ENCODE peak calls at places on chromosomes 6 and 20, in eight cellular contexts. Q, C, Z, P, X, B, I and O are unnamed samples.

GRCh38 chr6:138609801-138610430 is 110.6 kb upstream of the NHSL1 start:
- DNase-seq in Q (no peak), C (no peak), Z (no peak), P (no peak), X (peak; percentile 64), B (no peak), I (no peak), O (no peak)

GRCh38 chr6:136586295-136586694 is 36.1 kb upstream of the MAP7 start:
- DNase-seq in Q (no peak), C (no peak), Z (peak; percentile 28), P (no peak), X (no peak), B (no peak), I (no peak), O (no peak)

GRCh38 chr6:12138377-12138776 is 126.3 kb downstream of the HIVEP1 start:
- DNase-seq in Q (no peak), C (no peak), Z (no peak), P (no peak), X (peak; percentile 16), B (no peak), I (no peak), O (no peak)

GRCh38 chr20:59221049-59221748 is 57.6 kb downstream of the ZNF831 start:
- DNase-seq in Q (no peak), C (no peak), Z (peak; percentile 27), P (no peak), X (peak; percentile 13), B (no peak), I (no peak), O (no peak)

GRCh38 chr6:54991761-54992330 is 145.3 kb downstream of the FAM83B start:
- DNase-seq in Q (no peak), C (no peak), Z (no peak), P (no peak), X (no peak), B (no peak), I (no peak), O (no peak)

GRCh38 chr6:84625510-84625909 is 138.9 kb downstream of the TBX18 start:
- DNase-seq in Q (no peak), C (no peak), Z (no peak), P (no peak), X (no peak), B (no peak), I (no peak), O (no peak)

GRCh38 chr6:35147101-35147885 is 6.2 kb upstream of the TCP11 start:
- DNase-seq in Q (no peak), C (no peak), Z (no peak), P (no peak), X (no peak), B (no peak), I (no peak), O (no peak)

GRCh38 chr20:61929561-61929960 is 136.1 kb downstream of the TAF4 start:
- DNase-seq in Q (no peak), C (no peak), Z (no peak), P (no peak), X (no peak), B (no peak), I (no peak), O (no peak)

GRCh38 chr20:57772349-57772964 is 62.6 kb upstream of the PMEPA1 start:
- DNase-seq in Q (peak; percentile 27), C (no peak), Z (peak; percentile 98), P (no peak), X (no peak), B (no peak), I (peak; percentile 46), O (no peak)

GRCh38 chr20:57070296-57070695 is 196.1 kb downstream of the BMP7 start:
- DNase-seq in Q (no peak), C (no peak), Z (no peak), P (no peak), X (no peak), B (no peak), I (no peak), O (no peak)

GRCh38 chr6:70325009-70325408 is 22.1 kb upstream of the COL9A1 start:
- DNase-seq in Q (no peak), C (no peak), Z (no peak), P (no peak), X (no peak), B (no peak), I (no peak), O (no peak)

GRCh38 chr6:44486002-44486421 is 98.5 kb downstream of the CDC5L start:
- DNase-seq in Q (no peak), C (no peak), Z (no peak), P (no peak), X (no peak), B (no peak), I (no peak), O (no peak)

GRCh38 chr6:37794825-37795224 is 24.7 kb upstream of the ZFAND3 start:
- DNase-seq in Q (no peak), C (no peak), Z (no peak), P (no peak), X (no peak), B (no peak), I (no peak), O (no peak)

DNA sequence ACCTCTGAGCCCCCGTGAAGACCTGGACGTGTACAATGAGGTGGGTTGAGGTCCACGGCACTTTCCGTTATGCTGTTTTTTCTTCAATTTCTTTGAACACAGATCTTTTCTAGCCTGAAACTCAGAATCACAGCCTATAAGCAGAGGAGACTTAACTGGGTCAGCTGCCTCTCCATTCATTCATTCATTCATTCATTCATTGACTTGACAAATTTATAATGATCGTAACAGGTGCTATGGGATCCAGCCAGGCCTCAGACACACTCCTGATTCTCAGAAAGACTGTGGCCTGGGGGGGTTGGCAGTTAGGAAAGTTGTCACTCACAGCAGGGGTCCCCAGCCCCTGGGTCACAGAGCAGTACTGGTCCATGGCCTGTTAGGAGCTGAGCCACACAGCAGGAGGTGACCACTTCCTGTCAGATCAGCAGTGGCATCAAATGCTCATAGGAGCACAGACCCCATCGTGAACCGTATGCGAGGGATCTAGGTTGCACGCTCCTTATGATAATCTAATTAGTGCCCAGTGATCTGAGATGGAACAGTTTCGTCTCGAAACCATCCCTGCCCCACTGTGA is 38.6 kb upstream of the IRF4 start:
- DNase-seq in Q (no peak), C (no peak), Z (no peak), P (no peak), X (no peak), B (no peak), I (peak; percentile 90), O (no peak)
- TF ChIP-seq MAX in Q (no peak), C (no peak), Z (no peak), P (no peak), X (no peak), B (no peak), I (no peak), O (no peak)

DNA sequence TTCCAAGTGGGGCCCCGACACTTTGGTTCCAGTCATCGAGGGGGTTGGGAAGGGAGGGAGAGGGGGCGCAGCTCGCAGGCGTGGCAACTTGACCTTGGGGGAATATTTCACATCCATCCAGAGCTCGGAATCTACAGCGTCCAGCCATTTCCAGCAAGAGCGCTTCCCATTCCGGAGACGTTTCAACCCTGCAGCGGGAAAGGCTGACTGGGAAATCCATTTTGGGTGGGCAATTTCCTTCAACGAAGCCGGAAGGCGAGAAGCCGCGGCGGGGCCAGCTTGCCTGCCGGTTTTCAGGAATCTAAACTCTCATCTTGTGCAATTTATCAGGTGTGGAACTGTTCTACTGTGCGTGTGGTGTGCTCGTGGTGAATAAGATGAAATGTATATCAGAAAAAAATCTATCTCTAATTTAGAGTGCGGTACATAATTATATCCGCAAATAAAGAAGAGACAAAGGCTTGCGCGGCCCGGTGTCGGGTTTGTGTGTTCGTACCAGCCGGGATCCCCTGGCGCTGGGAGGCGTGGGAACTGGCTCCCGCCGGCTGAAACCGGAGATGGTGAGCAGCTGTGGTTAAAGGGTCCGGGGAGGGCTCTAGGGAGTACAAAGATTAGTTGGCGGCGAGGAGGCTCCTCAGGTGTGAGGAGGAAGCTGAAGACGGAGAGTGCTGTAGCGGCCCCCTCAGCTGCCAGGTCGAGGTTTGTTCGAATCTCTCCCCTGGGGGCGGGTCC is 4.8 kb downstream of the SLC32A1 start:
- DNase-seq in Q (peak; percentile 89), C (no peak), Z (no peak), P (no peak), X (no peak), B (peak; percentile 88), I (no peak), O (peak; percentile 56)
- TF ChIP-seq MAX in Q (no peak), C (no peak), Z (no peak), P (no peak), X (no peak), B (peak; percentile 54), I (no peak), O (no peak)

GRCh38 chr6:41653642-41654432 is 15.6 kb downstream of the MDFI start:
- DNase-seq in Q (no peak), C (no peak), Z (no peak), P (no peak), X (no peak), B (no peak), I (no peak), O (no peak)

GRCh38 chr6:41658551-41659069 is 20.3 kb downstream of the MDFI start:
- DNase-seq in Q (no peak), C (no peak), Z (no peak), P (no peak), X (no peak), B (no peak), I (no peak), O (no peak)

GRCh38 chr6:41657131-41658094 is 19.1 kb downstream of the MDFI start:
- DNase-seq in Q (no peak), C (no peak), Z (no peak), P (no peak), X (peak; percentile 21), B (no peak), I (no peak), O (no peak)

GRCh38 chr6:41654433-41655020 is 16.3 kb downstream of the MDFI start:
- DNase-seq in Q (no peak), C (no peak), Z (no peak), P (no peak), X (no peak), B (no peak), I (no peak), O (no peak)

DNA sequence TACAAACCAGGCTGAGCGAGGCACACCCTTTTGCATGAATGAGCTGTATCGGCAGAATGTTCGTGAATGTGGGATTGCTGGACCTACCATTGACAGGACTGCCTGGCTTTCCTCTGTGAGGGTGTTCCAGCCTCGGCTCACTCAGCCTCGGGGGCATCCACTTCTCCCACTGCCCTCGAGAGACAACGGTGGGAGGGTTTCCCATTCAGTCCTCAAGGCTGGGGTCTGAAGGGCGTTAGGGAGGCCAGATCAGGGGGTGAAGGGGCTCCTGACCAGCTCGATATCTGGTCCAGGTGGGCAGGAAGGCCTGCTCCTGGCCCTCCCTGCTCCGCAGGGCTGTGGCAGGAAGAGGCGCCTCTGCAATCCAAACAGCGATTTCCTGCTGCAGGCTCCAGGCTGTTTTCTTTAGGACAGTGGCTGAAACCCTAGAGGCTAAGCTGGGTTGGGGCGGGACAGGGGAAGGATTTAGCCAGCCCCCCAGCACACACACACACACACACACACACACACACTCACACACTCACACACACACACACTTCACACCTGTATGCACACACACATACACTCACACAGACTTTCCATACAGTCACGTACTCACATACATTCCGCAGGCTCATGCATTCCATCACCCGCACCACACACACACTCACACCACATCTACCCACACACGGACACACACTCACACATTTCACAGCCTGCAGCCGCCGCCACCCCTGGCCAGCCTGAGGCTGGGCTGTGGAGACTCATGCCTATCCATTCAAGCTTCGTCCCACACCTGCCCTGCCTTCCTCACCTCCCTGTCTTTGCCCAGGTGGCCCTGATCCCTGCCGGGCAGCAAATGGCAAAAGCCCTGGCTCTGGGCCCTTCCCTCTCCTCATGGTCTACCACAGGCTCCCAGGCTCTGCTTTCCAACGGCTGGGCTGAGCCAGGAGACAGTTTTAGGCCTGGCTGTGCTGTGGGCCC is 17.7 kb downstream of the MDFI start:
- DNase-seq in Q (no peak), C (no peak), Z (no peak), P (no peak), X (no peak), B (peak; percentile 49), I (no peak), O (no peak)
- TF ChIP-seq MAX in Q (no peak), C (no peak), Z (no peak), P (no peak), X (no peak), B (no peak), I (no peak), O (no peak)

GRCh38 chr6:32867022-32867477 is 13.1 kb downstream of the PSMB9 start:
- DNase-seq in Q (no peak), C (no peak), Z (no peak), P (no peak), X (no peak), B (no peak), I (peak; percentile 28), O (no peak)
- TF ChIP-seq MAX in Q (no peak), C (no peak), Z (no peak), P (no peak), X (no peak), B (no peak), I (no peak), O (no peak)